ENCODE peak calls at places on chromosomes 5 and 9, in seven cellular contexts. One of them, this sample, is unnamed.
A peak's percentile ranks its signal among the peaks of the same experiment; 100 is the strongest.

GRCh38 chr9:2142212-2142611 is 127.1 kb downstream of the SMARCA2 start:
- ATAC-seq in A549: no peak
- ATAC-seq in body of pancreas: no peak
- ATAC-seq in right lobe of liver: no peak
- ATAC-seq in IMR-90: no peak
- ATAC-seq in HCT116: no peak
- ATAC-seq in heart left ventricle: no peak
- ATAC-seq in this sample: no peak

GRCh38 chr5:126799780-126800179 is 22.8 kb downstream of the LMNB1 start:
- ATAC-seq in A549: no peak
- ATAC-seq in body of pancreas: no peak
- ATAC-seq in right lobe of liver: no peak
- ATAC-seq in IMR-90: no peak
- ATAC-seq in HCT116: no peak
- ATAC-seq in heart left ventricle: no peak
- ATAC-seq in this sample: no peak

GRCh38 chr5:93594591-93595419 is 11.8 kb downstream of the NR2F1 start:
- ATAC-seq in A549: no peak
- ATAC-seq in body of pancreas: no peak
- ATAC-seq in right lobe of liver: no peak
- ATAC-seq in IMR-90: no peak
- ATAC-seq in HCT116: no peak
- ATAC-seq in heart left ventricle: no peak
- ATAC-seq in this sample: no peak

GRCh38 chr5:164007062-164007461 is 501.6 kb downstream of the MAT2B start:
- ATAC-seq in A549: no peak
- ATAC-seq in body of pancreas: no peak
- ATAC-seq in right lobe of liver: no peak
- ATAC-seq in IMR-90: no peak
- ATAC-seq in HCT116: no peak
- ATAC-seq in heart left ventricle: no peak
- ATAC-seq in this sample: no peak

GRCh38 chr5:16550316-16550952 is 66.4 kb downstream of the RETREG1 start:
- ATAC-seq in A549: peak; percentile 72
- ATAC-seq in body of pancreas: peak; percentile 55
- ATAC-seq in right lobe of liver: peak; percentile 91
- ATAC-seq in IMR-90: peak; percentile 61
- ATAC-seq in HCT116: peak; percentile 81
- ATAC-seq in heart left ventricle: no peak
- ATAC-seq in this sample: no peak

GRCh38 chr5:1251678-1252580 is 26.7 kb downstream of the SLC6A18 start:
- ATAC-seq in A549: no peak
- ATAC-seq in body of pancreas: no peak
- ATAC-seq in right lobe of liver: no peak
- ATAC-seq in IMR-90: no peak
- ATAC-seq in HCT116: no peak
- ATAC-seq in heart left ventricle: no peak
- ATAC-seq in this sample: no peak

GRCh38 chr5:98603456-98603855 is 170.0 kb upstream of the RGMB start:
- ATAC-seq in A549: no peak
- ATAC-seq in body of pancreas: no peak
- ATAC-seq in right lobe of liver: no peak
- ATAC-seq in IMR-90: no peak
- ATAC-seq in HCT116: no peak
- ATAC-seq in heart left ventricle: no peak
- ATAC-seq in this sample: no peak

GRCh38 chr5:26104175-26104574 is 934.2 kb downstream of the CDH9 start:
- ATAC-seq in A549: no peak
- ATAC-seq in body of pancreas: no peak
- ATAC-seq in right lobe of liver: no peak
- ATAC-seq in IMR-90: no peak
- ATAC-seq in HCT116: no peak
- ATAC-seq in heart left ventricle: no peak
- ATAC-seq in this sample: no peak

GRCh38 chr9:106864533-106865143 is 1.7 kb downstream of the ZNF462 start:
- ATAC-seq in A549: no peak
- ATAC-seq in body of pancreas: no peak
- ATAC-seq in right lobe of liver: no peak
- ATAC-seq in IMR-90: no peak
- ATAC-seq in HCT116: no peak
- ATAC-seq in heart left ventricle: no peak
- ATAC-seq in this sample: no peak

GRCh38 chr5:126016256-126016655 is 407.0 kb upstream of the GRAMD2B start:
- ATAC-seq in A549: no peak
- ATAC-seq in body of pancreas: no peak
- ATAC-seq in right lobe of liver: peak; percentile 33
- ATAC-seq in IMR-90: no peak
- ATAC-seq in HCT116: no peak
- ATAC-seq in heart left ventricle: peak; percentile 77
- ATAC-seq in this sample: no peak

GRCh38 chr5:30040483-30041116 is 1152.9 kb upstream of the CDH6 start:
- ATAC-seq in A549: no peak
- ATAC-seq in body of pancreas: no peak
- ATAC-seq in right lobe of liver: peak; percentile 57
- ATAC-seq in IMR-90: no peak
- ATAC-seq in HCT116: peak; percentile 42
- ATAC-seq in heart left ventricle: no peak
- ATAC-seq in this sample: no peak

GRCh38 chr9:75087279-75087823 is 604 bp downstream of the NMRK1 start:
- ATAC-seq in A549: no peak
- ATAC-seq in body of pancreas: peak; percentile 40
- ATAC-seq in right lobe of liver: no peak
- ATAC-seq in IMR-90: no peak
- ATAC-seq in HCT116: no peak
- ATAC-seq in heart left ventricle: peak; percentile 30
- ATAC-seq in this sample: no peak

GRCh38 chr5:129459485-129460120 is 495 bp upstream of the ADAMTS19 start:
- ATAC-seq in A549: peak; percentile 62
- ATAC-seq in body of pancreas: peak; percentile 39
- ATAC-seq in right lobe of liver: peak; percentile 77
- ATAC-seq in IMR-90: peak; percentile 69
- ATAC-seq in HCT116: no peak
- ATAC-seq in heart left ventricle: no peak
- ATAC-seq in this sample: peak; percentile 67

GRCh38 chr5:65102826-65103673 is 334.3 kb downstream of the CWC27 start:
- ATAC-seq in A549: peak; percentile 81
- ATAC-seq in body of pancreas: peak; percentile 84
- ATAC-seq in right lobe of liver: peak; percentile 87
- ATAC-seq in IMR-90: peak; percentile 18
- ATAC-seq in HCT116: no peak
- ATAC-seq in heart left ventricle: peak; percentile 65
- ATAC-seq in this sample: peak; percentile 68
- TF ChIP-seq POLR2A in A549: peak; percentile 60
- TF ChIP-seq POLR2A in body of pancreas: peak; percentile 44
- TF ChIP-seq POLR2A in right lobe of liver: peak; percentile 35
- TF ChIP-seq POLR2A in IMR-90: no peak
- TF ChIP-seq POLR2A in HCT116: no peak
- TF ChIP-seq POLR2A in heart left ventricle: no peak
- TF ChIP-seq POLR2A in this sample: peak; percentile 11

GRCh38 chr9:137986268-137987099 is 108.9 kb downstream of the CACNA1B start:
- ATAC-seq in A549: no peak
- ATAC-seq in body of pancreas: no peak
- ATAC-seq in right lobe of liver: no peak
- ATAC-seq in IMR-90: no peak
- ATAC-seq in HCT116: no peak
- ATAC-seq in heart left ventricle: no peak
- ATAC-seq in this sample: peak; percentile 19
- TF ChIP-seq POLR2A in A549: no peak
- TF ChIP-seq POLR2A in body of pancreas: no peak
- TF ChIP-seq POLR2A in right lobe of liver: no peak
- TF ChIP-seq POLR2A in IMR-90: no peak
- TF ChIP-seq POLR2A in HCT116: no peak
- TF ChIP-seq POLR2A in heart left ventricle: no peak
- TF ChIP-seq POLR2A in this sample: no peak

GRCh38 chr5:10628601-10629000 is 64.7 kb downstream of the ANKRD33B start:
- ATAC-seq in A549: no peak
- ATAC-seq in body of pancreas: no peak
- ATAC-seq in right lobe of liver: no peak
- ATAC-seq in IMR-90: no peak
- ATAC-seq in HCT116: no peak
- ATAC-seq in heart left ventricle: no peak
- ATAC-seq in this sample: no peak

GRCh38 chr5:10629661-10630060 is 65.8 kb downstream of the ANKRD33B start:
- ATAC-seq in A549: no peak
- ATAC-seq in body of pancreas: no peak
- ATAC-seq in right lobe of liver: no peak
- ATAC-seq in IMR-90: no peak
- ATAC-seq in HCT116: no peak
- ATAC-seq in heart left ventricle: no peak
- ATAC-seq in this sample: no peak

GRCh38 chr5:10625700-10626472 is 62.0 kb downstream of the ANKRD33B start:
- ATAC-seq in A549: no peak
- ATAC-seq in body of pancreas: no peak
- ATAC-seq in right lobe of liver: no peak
- ATAC-seq in IMR-90: no peak
- ATAC-seq in HCT116: no peak
- ATAC-seq in heart left ventricle: no peak
- ATAC-seq in this sample: no peak

GRCh38 chr5:10626473-10627013 is 62.7 kb downstream of the ANKRD33B start:
- ATAC-seq in A549: no peak
- ATAC-seq in body of pancreas: no peak
- ATAC-seq in right lobe of liver: no peak
- ATAC-seq in IMR-90: no peak
- ATAC-seq in HCT116: no peak
- ATAC-seq in heart left ventricle: no peak
- ATAC-seq in this sample: no peak

DNA sequence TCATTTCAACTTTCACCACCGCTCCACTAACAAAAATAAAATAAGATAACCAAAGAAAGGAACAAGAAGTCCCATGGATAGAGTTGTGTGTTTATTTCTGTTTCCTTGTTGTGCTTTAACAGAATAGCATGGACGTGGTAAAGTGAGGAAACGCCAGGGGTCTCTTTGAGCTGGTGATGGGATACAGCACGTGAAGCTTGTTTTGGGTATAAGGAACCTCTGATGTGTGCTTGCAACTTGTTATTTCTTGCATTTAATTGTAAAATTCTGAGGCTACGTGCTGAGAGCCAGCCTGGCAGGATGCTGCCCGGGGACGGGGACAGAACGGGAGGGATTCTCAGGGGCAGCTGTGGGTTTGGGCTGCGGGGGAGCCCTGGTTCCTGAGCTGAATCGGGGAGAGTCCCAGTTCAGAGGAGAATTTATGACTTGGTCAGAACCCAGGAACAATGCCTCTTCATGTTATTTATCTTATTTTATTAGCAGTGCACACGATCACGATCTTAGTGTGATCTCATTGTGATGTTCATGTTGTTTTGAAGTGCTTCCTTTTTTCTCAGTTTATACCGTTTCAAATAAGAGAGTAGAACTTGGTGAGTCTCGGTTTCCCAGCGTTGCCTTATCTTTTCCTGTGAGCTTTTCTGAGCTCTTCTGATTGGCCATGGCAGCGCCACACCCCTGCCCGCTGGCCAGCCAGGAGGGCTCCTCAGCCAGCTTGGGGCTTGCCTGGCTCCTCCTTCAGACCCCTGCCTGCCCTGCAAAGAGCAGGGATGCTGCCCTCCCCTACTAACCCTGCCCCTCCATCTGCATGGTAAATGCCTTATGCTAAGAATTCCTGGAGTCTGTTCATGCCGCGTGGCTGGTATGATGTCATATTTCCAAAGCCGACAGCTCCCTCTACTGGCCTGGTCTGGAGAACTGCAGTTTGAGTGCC is 63.6 kb downstream of the ANKRD33B start:
- ATAC-seq in A549: peak; percentile 99
- ATAC-seq in body of pancreas: peak; percentile 94
- ATAC-seq in right lobe of liver: peak; percentile 97
- ATAC-seq in IMR-90: peak; percentile 99
- ATAC-seq in HCT116: peak; percentile 96
- ATAC-seq in heart left ventricle: peak; percentile 89
- ATAC-seq in this sample: peak; percentile 96
- TF ChIP-seq POLR2A in A549: no peak
- TF ChIP-seq POLR2A in body of pancreas: no peak
- TF ChIP-seq POLR2A in right lobe of liver: peak; percentile 9
- TF ChIP-seq POLR2A in IMR-90: peak; percentile 31
- TF ChIP-seq POLR2A in HCT116: no peak
- TF ChIP-seq POLR2A in heart left ventricle: no peak
- TF ChIP-seq POLR2A in this sample: no peak

DNA sequence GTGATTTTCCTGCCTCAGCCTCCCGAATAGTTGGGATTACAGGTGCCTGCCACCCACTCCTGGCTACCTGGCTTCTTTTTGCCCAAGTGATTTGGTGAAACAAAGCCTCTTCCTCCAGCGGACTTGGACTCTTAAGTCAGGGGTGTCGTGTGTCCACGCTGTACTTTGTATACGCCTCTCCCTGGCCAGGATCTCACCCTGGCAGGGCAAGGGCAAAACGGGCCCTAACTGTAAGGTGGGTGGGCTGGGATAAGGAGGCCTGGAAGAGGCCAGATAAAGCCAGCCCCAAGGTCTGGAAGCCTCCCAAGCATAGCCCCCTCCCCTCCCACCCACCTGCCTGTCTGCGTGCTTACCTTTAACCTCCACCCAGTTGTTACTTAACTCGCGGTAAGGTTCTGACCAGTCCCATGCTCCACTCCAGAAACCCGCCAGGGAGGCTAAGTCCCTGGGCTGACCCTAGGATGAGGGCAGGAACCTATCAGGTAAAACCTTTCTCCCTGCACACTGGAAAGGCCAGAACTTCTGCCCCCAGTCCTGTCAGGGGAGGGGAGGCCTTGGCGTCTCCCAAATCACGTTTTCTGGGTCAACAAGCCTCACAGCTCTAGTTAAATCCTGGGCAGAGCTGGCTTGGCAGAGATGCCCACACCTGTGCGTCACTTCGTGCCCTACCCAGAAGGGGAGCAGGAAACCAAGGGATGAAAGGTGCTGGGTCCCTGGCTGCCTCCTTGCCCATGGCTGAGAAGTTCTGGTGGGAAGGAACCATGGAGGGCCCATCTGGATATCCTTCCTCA is 8.4 kb downstream of the CDK9 start:
- ATAC-seq in A549: no peak
- ATAC-seq in body of pancreas: peak; percentile 30
- ATAC-seq in right lobe of liver: peak; percentile 54
- ATAC-seq in IMR-90: no peak
- ATAC-seq in HCT116: peak; percentile 15
- ATAC-seq in heart left ventricle: no peak
- ATAC-seq in this sample: no peak
- TF ChIP-seq POLR2A in A549: no peak
- TF ChIP-seq POLR2A in body of pancreas: no peak
- TF ChIP-seq POLR2A in right lobe of liver: peak; percentile 24
- TF ChIP-seq POLR2A in IMR-90: no peak
- TF ChIP-seq POLR2A in HCT116: no peak
- TF ChIP-seq POLR2A in heart left ventricle: no peak
- TF ChIP-seq POLR2A in this sample: no peak